ENCODE peak calls at places on chromosome 7, in five cellular contexts. H is kidney epithelial cell; L is substantia nigra; X is CD8-positive, alpha-beta memory T cell; P is activated T-helper 9 cell treated with anti-CD3 and anti-CD28 coated beads, Interleukin-2, amount 50 U/mL, for 16 hours. M is an unnamed sample.
A peak's percentile ranks its signal among the peaks of the same experiment; 100 is the strongest.

GRCh38 chr7:129843982-129844840 is 108.5 kb downstream of the UBE2H start:
- DNase-seq in L (no peak), H (no peak), P (no peak), X (no peak), M (no peak)

GRCh38 chr7:117034851-117035462 is 81.7 kb downstream of the ST7 start:
- DNase-seq in L (no peak), P (no peak), X (no peak), H (no peak), M (no peak)

GRCh38 chr7:128155100-128155763 is 85.8 kb upstream of the LEP start:
- DNase-seq in P (no peak), L (no peak), X (no peak), H (no peak), M (no peak)

GRCh38 chr7:102008535-102009262 is 191.3 kb downstream of the CUX1 start:
- DNase-seq in P (no peak), X (no peak), L (no peak), H (no peak), M (no peak)

GRCh38 chr7:105649727-105650381 is 68.6 kb upstream of the EFCAB10 start:
- DNase-seq in H (no peak), X (no peak), P (no peak), L (no peak), M (no peak)

GRCh38 chr7:90320801-90321494 is at the start of gene FAM237B:
- DNase-seq in X (no peak), L (no peak), P (no peak), H (no peak), M (no peak)

GRCh38 chr7:137681657-137682562 is 164.9 kb downstream of the DGKI start:
- DNase-seq in X (no peak), P (no peak), L (no peak), H (peak; percentile 77), M (no peak)

GRCh38 chr7:157555308-157555707 is 218.5 kb downstream of the DNAJB6 start:
- DNase-seq in L (no peak), X (no peak), P (no peak), H (no peak), M (no peak)

M was measured in naive B cell.